ENCODE peak calls at places on chromosome 13, in six cellular contexts. L, D, F, A, T and Z are unnamed samples.

GRCh38 chr13:44919103-44919804 is 70.0 kb downstream of the NUFIP1 start:
- DNase-seq in L (no peak), D (no peak), F (peak; percentile 28), A (no peak), T (no peak), Z (no peak)

GRCh38 chr13:66159526-66159925 is 1070.6 kb downstream of the PCDH9 start:
- DNase-seq in L (no peak), D (no peak), F (no peak), A (no peak), T (no peak), Z (no peak)

GRCh38 chr13:94233401-94233800 is 246.1 kb downstream of the DCT start:
- DNase-seq in L (peak; percentile 91), D (peak; percentile 79), F (peak; percentile 64), A (no peak), T (no peak), Z (peak; percentile 75)

GRCh38 chr13:112722433-112723250 is 32.8 kb downstream of the ATP11A start:
- DNase-seq in L (peak; percentile 45), D (peak; percentile 90), F (peak; percentile 62), A (no peak), T (no peak), Z (peak; percentile 19)

GRCh38 chr13:80337706-80338105 is 3.2 kb downstream of the SPRY2 start:
- DNase-seq in L (no peak), D (no peak), F (no peak), A (no peak), T (no peak), Z (no peak)

GRCh38 chr13:50365683-50366391 is 350.6 kb downstream of the KCNRG start:
- DNase-seq in L (no peak), D (no peak), F (no peak), A (no peak), T (no peak), Z (no peak)

GRCh38 chr13:94494021-94494420 is 14.5 kb upstream of the DCT start:
- DNase-seq in L (no peak), D (no peak), F (no peak), A (peak; percentile 15), T (no peak), Z (no peak)

GRCh38 chr13:51618626-51619025 is 34.4 kb downstream of the WDFY2 start:
- DNase-seq in L (no peak), D (no peak), F (no peak), A (no peak), T (no peak), Z (no peak)

GRCh38 chr13:102466836-102467235 is 65.0 kb upstream of the FGF14 start:
- DNase-seq in L (no peak), D (no peak), F (no peak), A (no peak), T (no peak), Z (no peak)

GRCh38 chr13:114065141-114065925 is 67.1 kb downstream of the RASA3 start:
- DNase-seq in L (peak; percentile 88), D (peak; percentile 92), F (peak; percentile 95), A (peak; percentile 50), T (peak; percentile 67), Z (peak; percentile 97)

GRCh38 chr13:50910483-50910805 is 853 bp downstream of the RNASEH2B start:
- DNase-seq in L (no peak), D (no peak), F (peak; percentile 61), A (no peak), T (no peak), Z (no peak)

GRCh38 chr13:46803586-46803985 is 6.6 kb upstream of the ESD start:
- DNase-seq in L (no peak), D (no peak), F (no peak), A (no peak), T (no peak), Z (no peak)